ENCODE peak calls at places on chromosomes 11 and 22, in nine cellular contexts. U, M, A, F, G, H, J, Q and W are unnamed samples.

GRCh38 chr22:46674367-46674781 is 54.2 kb downstream of the GRAMD4 start:
- DNase-seq in U (no peak), M (peak), A (peak), F (no peak), G (peak), H (peak), J (no peak), Q (no peak), W (no peak)

GRCh38 chr11:94755494-94755893 is 12.7 kb upstream of the AMOTL1 start:
- DNase-seq in U (no peak), M (no peak), A (no peak), F (no peak), G (no peak), H (no peak), J (no peak), Q (no peak), W (no peak)

GRCh38 chr22:49228431-49229037 is 599.1 kb downstream of the BRD1 start:
- DNase-seq in U (no peak), M (peak), A (no peak), F (no peak), G (peak), H (no peak), J (peak), Q (no peak), W (no peak)

GRCh38 chr22:37484115-37485005 is 1.8 kb downstream of the MFNG start:
- DNase-seq in U (peak), M (peak), A (peak), F (peak), G (no peak), H (peak), J (peak), Q (no peak), W (peak)

GRCh38 chr22:43832393-43833265 is 20.5 kb upstream of the EFCAB6 start:
- DNase-seq in U (peak), M (no peak), A (no peak), F (no peak), G (peak), H (no peak), J (no peak), Q (no peak), W (no peak)

GRCh38 chr22:35409783-35410662 is 10.1 kb downstream of the MCM5 start:
- DNase-seq in U (peak), M (no peak), A (peak), F (no peak), G (no peak), H (no peak), J (no peak), Q (no peak), W (peak)

GRCh38 chr11:120708511-120709183 is 197.1 kb downstream of the GRIK4 start:
- DNase-seq in U (no peak), M (no peak), A (no peak), F (no peak), G (no peak), H (no peak), J (no peak), Q (no peak), W (peak)

GRCh38 chr22:24302591-24302990 is 32.0 kb downstream of the SPECC1L start:
- DNase-seq in U (no peak), M (no peak), A (no peak), F (no peak), G (no peak), H (no peak), J (peak), Q (no peak), W (no peak)

GRCh38 chr11:26297179-26297970 is 34.6 kb upstream of the ANO3 start:
- DNase-seq in U (no peak), M (no peak), A (no peak), F (no peak), G (no peak), H (no peak), J (peak), Q (peak), W (peak)

GRCh38 chr22:25655536-25655935 is 86.5 kb upstream of the MYO18B start:
- DNase-seq in U (no peak), M (no peak), A (no peak), F (no peak), G (no peak), H (no peak), J (no peak), Q (no peak), W (no peak)

GRCh38 chr22:45263790-45264269 is 20.9 kb upstream of the UPK3A start:
- DNase-seq in U (peak), M (peak), A (peak), F (peak), G (no peak), H (peak), J (peak), Q (peak), W (peak)

GRCh38 chr11:45333506-45333971 is 47.4 kb upstream of the SYT13 start:
- DNase-seq in U (no peak), M (no peak), A (peak), F (no peak), G (no peak), H (peak), J (no peak), Q (peak), W (peak)

GRCh38 chr11:69425444-69425843 is 56.0 kb upstream of the LINC01488 start:
- DNase-seq in U (no peak), M (no peak), A (no peak), F (no peak), G (no peak), H (no peak), J (no peak), Q (no peak), W (no peak)

GRCh38 chr11:43868852-43869567 is 11.6 kb upstream of the ALKBH3 start:
- DNase-seq in U (no peak), M (no peak), A (no peak), F (no peak), G (no peak), H (no peak), J (peak), Q (no peak), W (no peak)

GRCh38 chr11:33949201-33949913 is 57.5 kb upstream of the LMO2 start:
- DNase-seq in U (no peak), M (no peak), A (no peak), F (no peak), G (no peak), H (no peak), J (no peak), Q (no peak), W (no peak)

GRCh38 chr22:44202261-44202789 is 21.6 kb downstream of the PARVG start:
- DNase-seq in U (no peak), M (peak), A (no peak), F (no peak), G (peak), H (no peak), J (no peak), Q (no peak), W (no peak)

GRCh38 chr11:62687508-62688396 is 1.6 kb downstream of the LRRN4CL start:
- DNase-seq in U (no peak), M (no peak), A (no peak), F (no peak), G (peak), H (no peak), J (no peak), Q (no peak), W (no peak)

GRCh38 chr22:32142600-32142999 is 16.5 kb downstream of the C22orf42 start:
- DNase-seq in U (no peak), M (no peak), A (no peak), F (no peak), G (no peak), H (no peak), J (no peak), Q (no peak), W (no peak)

GRCh38 chr22:28791841-28792490 is 8.4 kb downstream of the XBP1 start:
- DNase-seq in U (no peak), M (no peak), A (no peak), F (no peak), G (no peak), H (no peak), J (no peak), Q (no peak), W (no peak)

GRCh38 chr11:8099291-8099899 is 18.4 kb downstream of the TUB start:
- DNase-seq in U (peak), M (peak), A (peak), F (peak), G (no peak), H (peak), J (peak), Q (peak), W (peak)

GRCh38 chr11:44179173-44179572 is 83.7 kb downstream of the EXT2 start:
- DNase-seq in U (no peak), M (no peak), A (no peak), F (no peak), G (no peak), H (no peak), J (no peak), Q (no peak), W (no peak)

GRCh38 chr22:46863794-46864193 is 101.3 kb downstream of the TBC1D22A start:
- DNase-seq in U (no peak), M (peak), A (no peak), F (no peak), G (no peak), H (no peak), J (no peak), Q (no peak), W (no peak)

GRCh38 chr11:120131941-120132644 is 5.8 kb downstream of the TRIM29 start:
- DNase-seq in U (peak), M (peak), A (peak), F (no peak), G (peak), H (peak), J (peak), Q (peak), W (peak)

GRCh38 chr11:131886201-131886600 is 515.8 kb downstream of the NTM start:
- DNase-seq in U (no peak), M (no peak), A (no peak), F (no peak), G (no peak), H (no peak), J (no peak), Q (no peak), W (no peak)

GRCh38 chr11:125367710-125368109 is 128.4 kb downstream of the FEZ1 start:
- DNase-seq in U (no peak), M (no peak), A (no peak), F (no peak), G (no peak), H (no peak), J (no peak), Q (no peak), W (no peak)

GRCh38 chr11:125365196-125365931 is 130.7 kb downstream of the FEZ1 start:
- DNase-seq in U (no peak), M (no peak), A (no peak), F (no peak), G (no peak), H (no peak), J (no peak), Q (no peak), W (no peak)

GRCh38 chr11:125368757-125369156 is 127.3 kb downstream of the FEZ1 start:
- DNase-seq in U (no peak), M (no peak), A (no peak), F (no peak), G (no peak), H (no peak), J (no peak), Q (no peak), W (no peak)

GRCh38 chr11:125360066-125360465 is 136.0 kb downstream of the FEZ1 start:
- DNase-seq in U (no peak), M (no peak), A (no peak), F (no peak), G (no peak), H (no peak), J (no peak), Q (no peak), W (no peak)

GRCh38 chr11:125364085-125364822 is 131.8 kb downstream of the FEZ1 start:
- DNase-seq in U (no peak), M (no peak), A (no peak), F (no peak), G (no peak), H (no peak), J (no peak), Q (no peak), W (no peak)
- TF ChIP-seq CTCF in U (no peak), M (no peak), A (no peak), F (no peak), G (no peak), H (no peak), J (no peak), Q (no peak), W (no peak)

DNA sequence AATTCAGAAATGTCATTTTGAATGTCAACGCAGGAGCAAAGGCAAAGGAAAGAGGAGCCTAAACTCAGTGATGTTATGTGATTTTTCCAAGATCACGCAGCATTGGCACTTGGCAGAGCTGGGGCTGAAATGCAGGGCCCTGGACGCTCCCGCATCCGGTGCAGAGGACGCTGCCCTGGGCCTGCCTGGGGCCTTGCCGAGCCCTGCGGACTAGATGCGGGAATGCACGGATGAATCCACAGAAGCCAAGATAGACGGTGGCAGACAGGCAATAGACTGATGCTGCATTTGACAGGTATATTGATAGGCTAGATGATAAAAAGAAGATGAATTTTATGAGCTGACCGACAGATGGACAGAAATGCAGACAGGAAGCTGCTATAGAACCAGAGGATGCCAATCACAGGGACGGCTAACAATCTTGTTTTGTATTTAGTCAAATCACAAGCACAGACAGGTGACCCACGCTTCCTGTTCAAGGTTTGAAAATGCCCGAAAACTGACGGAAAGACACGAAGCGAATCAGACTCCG is 694 bp upstream of the MARK2 start:
- DNase-seq in U (peak), M (no peak), A (peak), F (no peak), G (no peak), H (no peak), J (no peak), Q (no peak), W (peak)
- H3K4me3 ChIP-seq in U (peak), M (no peak), A (peak), F (peak), G (peak), H (peak), J (peak), Q (no peak), W (peak)

DNA sequence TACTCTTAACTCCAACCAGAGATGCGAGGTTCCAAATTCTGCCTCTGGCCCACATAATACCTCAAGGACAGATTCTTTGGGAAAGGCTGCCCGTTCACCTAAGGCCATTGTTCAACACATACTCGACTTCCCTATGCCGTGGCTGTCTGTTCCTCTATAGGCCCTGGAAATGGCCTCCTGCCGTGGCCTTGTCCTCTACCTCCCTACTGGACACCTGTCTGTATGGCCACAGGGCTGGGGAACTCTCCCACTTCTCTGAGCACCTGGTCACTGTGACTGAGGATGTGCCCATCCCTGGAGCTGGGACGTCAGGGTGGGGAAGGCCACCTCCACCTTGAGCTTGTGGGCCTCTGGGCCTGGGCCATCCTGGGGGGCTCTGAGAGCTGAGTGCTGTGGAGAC is 340.5 kb upstream of the B3GAT1 start:
- DNase-seq in U (no peak), M (no peak), A (no peak), F (no peak), G (no peak), H (no peak), J (no peak), Q (no peak), W (no peak)
- TF ChIP-seq POLR2A in U (no peak), M (no peak), A (no peak), F (no peak), G (no peak), H (no peak), J (no peak), Q (no peak), W (no peak)

GRCh38 chr22:19913337-19913936 is 28.1 kb upstream of the COMT start:
- DNase-seq in U (no peak), M (no peak), A (no peak), F (no peak), G (no peak), H (no peak), J (no peak), Q (no peak), W (no peak)

GRCh38 chr22:19910180-19910744 is 31.3 kb upstream of the COMT start:
- DNase-seq in U (no peak), M (no peak), A (no peak), F (no peak), G (no peak), H (no peak), J (no peak), Q (no peak), W (no peak)

GRCh38 chr22:19911540-19912235 is 29.9 kb upstream of the COMT start:
- DNase-seq in U (no peak), M (no peak), A (no peak), F (no peak), G (no peak), H (no peak), J (no peak), Q (no peak), W (no peak)

GRCh38 chr22:19914201-19914943 is 27.2 kb upstream of the COMT start:
- DNase-seq in U (no peak), M (no peak), A (no peak), F (no peak), G (no peak), H (no peak), J (no peak), Q (no peak), W (no peak)

GRCh38 chr22:19912236-19912999 is 29.2 kb upstream of the COMT start:
- DNase-seq in U (no peak), M (no peak), A (no peak), F (no peak), G (no peak), H (no peak), J (peak), Q (no peak), W (no peak)
- TF ChIP-seq CTCF in U (no peak), M (no peak), A (no peak), F (no peak), G (no peak), H (no peak), J (no peak), Q (no peak), W (no peak)